ENCODE peak calls at places on chromosomes 2 and 18, in six cellular contexts. P is GM12878, Y is HepG2, E is GM12891, W is K562, I is H1. O is an unnamed sample.

GRCh38 chr18:42141439-42141838 is 186.4 kb downstream of the PIK3C3 start:
- DNase-seq in W (no peak), P (no peak), I (no peak), Y (peak), E (no peak), O (no peak)

GRCh38 chr2:52629531-52629930 is 1138.1 kb upstream of the CHAC2 start:
- DNase-seq in Y (no peak), E (no peak), W (no peak), I (no peak), P (no peak), O (no peak)

GRCh38 chr18:30970201-30970816 is 72.2 kb downstream of the DSC3 start:
- DNase-seq in Y (peak), W (no peak), P (no peak), I (no peak), E (no peak), O (no peak)

GRCh38 chr18:33802955-33803354 is 224.9 kb downstream of the ASXL3 start:
- DNase-seq in E (no peak), P (no peak), Y (no peak), I (no peak), W (no peak), O (no peak)

GRCh38 chr2:197786010-197786877 is 1.1 kb upstream of the BOLL start:
- DNase-seq in W (no peak), E (peak), I (peak), P (no peak), Y (no peak), O (peak)

GRCh38 chr2:42057902-42058450 is 10.2 kb downstream of the PKDCC start:
- DNase-seq in I (no peak), W (no peak), E (no peak), Y (no peak), P (no peak), O (no peak)

GRCh38 chr2:174680221-174680620 is 82.6 kb upstream of the WIPF1 start:
- DNase-seq in P (no peak), E (no peak), I (no peak), Y (no peak), W (no peak), O (no peak)

GRCh38 chr2:96631804-96632435 is 6.2 kb downstream of the KANSL3 start:
- DNase-seq in W (no peak), P (no peak), I (no peak), Y (peak), E (no peak), O (no peak)

GRCh38 chr2:8583400-8584173 is 98.3 kb upstream of the ID2 start:
- DNase-seq in W (peak), E (peak), I (peak), Y (peak), P (peak), O (peak)

GRCh38 chr2:72138921-72139381 is 8.7 kb downstream of the CYP26B1 start:
- DNase-seq in W (no peak), Y (no peak), P (no peak), E (no peak), I (no peak), O (no peak)

GRCh38 chr2:64124168-64124567 is 20.1 kb downstream of the PELI1 start:
- DNase-seq in W (no peak), E (no peak), Y (no peak), P (no peak), I (no peak), O (no peak)

GRCh38 chr2:109455731-109456691 is 157.8 kb downstream of the SEPTIN10 start:
- DNase-seq in W (no peak), I (no peak), P (no peak), E (no peak), Y (no peak), O (no peak)

GRCh38 chr2:177783835-177784448 is 288.6 kb downstream of the PDE11A start:
- DNase-seq in W (no peak), Y (no peak), P (peak), E (no peak), I (no peak), O (no peak)

GRCh38 chr2:44579837-44580230 is 218.1 kb downstream of the CAMKMT start:
- DNase-seq in I (no peak), Y (no peak), P (no peak), E (no peak), W (no peak), O (no peak)

GRCh38 chr2:112048887-112049286 is 6.2 kb upstream of the TMEM87B start:
- DNase-seq in P (no peak), Y (peak), E (no peak), I (no peak), W (peak), O (no peak)

GRCh38 chr2:137950238-137950637 is 14.0 kb upstream of the HNMT start:
- DNase-seq in W (peak), E (no peak), Y (no peak), I (no peak), P (no peak), O (no peak)

GRCh38 chr2:14903709-14904374 is 271.3 kb downstream of the LRATD1 start:
- DNase-seq in I (peak), E (peak), W (peak), Y (peak), P (peak), O (peak)

DNA sequence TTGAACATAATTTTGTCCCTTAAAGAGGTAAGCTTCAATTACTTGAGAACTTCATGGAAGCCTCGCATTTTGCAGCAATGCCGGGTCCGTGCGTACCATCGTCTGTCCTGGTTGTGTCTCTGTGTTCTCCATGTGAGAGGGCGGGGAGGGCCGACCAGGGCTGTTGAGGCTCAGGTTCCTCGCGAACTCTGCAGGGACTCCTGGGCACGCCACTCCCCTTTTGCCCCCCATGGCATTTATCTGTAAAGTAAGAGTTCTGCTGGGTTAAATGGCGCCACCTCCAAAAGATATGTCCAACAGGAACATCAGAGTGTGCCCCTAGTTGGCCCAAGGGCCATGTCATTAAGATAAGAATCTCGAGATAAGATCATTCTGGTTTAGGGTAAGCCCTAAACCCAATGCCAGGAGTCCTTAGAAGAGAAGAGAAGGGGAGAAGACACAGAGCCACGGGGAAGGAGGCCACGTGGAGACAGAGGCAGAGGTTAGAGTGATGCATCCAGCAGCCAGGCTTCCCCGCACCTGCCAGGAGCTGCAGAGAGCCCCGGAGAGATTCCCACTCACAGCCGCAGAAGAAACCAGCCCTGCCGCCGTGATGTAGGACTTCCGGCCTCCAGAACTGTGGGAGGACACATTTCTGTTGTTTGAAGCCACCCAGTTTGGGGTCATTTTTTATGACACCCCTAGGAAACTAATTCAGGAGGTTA is 156.2 kb downstream of the TWIST2 start:
- DNase-seq in P (no peak), W (no peak), Y (no peak), E (no peak), I (no peak), O (no peak)
- TF ChIP-seq TAF1 in P (no peak), W (no peak), Y (no peak), E (no peak), I (no peak), O (no peak)

GRCh38 chr2:54673501-54673998 is 49.9 kb upstream of the EML6 start:
- DNase-seq in E (no peak), P (no peak), Y (no peak), I (peak), W (no peak), O (no peak)
- TF ChIP-seq POLR2A in E (no peak), P (no peak), Y (peak), I (no peak), W (no peak), O (no peak)

GRCh38 chr2:47402805-47403691 is at the start of gene MSH2:
- DNase-seq in E (peak), W (peak), P (peak), Y (peak), I (peak), O (peak)
- TF ChIP-seq POLR2AphosphoS5 in E (peak), W (peak), P (peak), Y (peak), I (peak), O (peak)

DNA sequence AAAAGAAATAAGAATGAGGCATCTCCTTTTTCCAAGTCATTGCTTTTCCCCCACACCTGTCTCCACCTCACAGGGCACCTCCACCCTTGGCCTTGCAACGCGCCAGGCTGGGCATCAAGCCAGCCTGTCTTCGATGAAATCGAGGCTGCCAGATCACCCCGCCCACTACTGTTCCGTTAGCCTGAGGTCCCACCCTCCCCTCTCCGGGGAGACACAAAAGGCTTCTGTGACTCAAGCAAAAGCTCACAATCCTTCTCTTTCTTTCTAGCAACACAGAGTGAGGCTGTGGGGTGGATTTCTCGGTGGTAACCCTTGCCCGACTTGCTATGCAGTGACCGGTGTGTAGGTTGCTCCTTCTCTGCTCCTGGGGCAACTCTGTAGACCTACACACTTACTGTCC is 9.9 kb downstream of the TNP1 start:
- DNase-seq in P (no peak), Y (no peak), I (no peak), E (no peak), W (peak), O (no peak)
- TF ChIP-seq TAF1 in P (no peak), Y (no peak), I (no peak), E (no peak), W (no peak), O (no peak)

GRCh38 chr2:30663806-30664205 is 143.4 kb downstream of the CAPN13 start:
- DNase-seq in I (peak), W (no peak), Y (no peak), P (no peak), E (no peak), O (no peak)

GRCh38 chr2:30663321-30663720 is 143.9 kb downstream of the CAPN13 start:
- DNase-seq in I (no peak), P (no peak), W (no peak), Y (no peak), E (no peak), O (no peak)

GRCh38 chr2:30664761-30665358 is 142.4 kb downstream of the CAPN13 start:
- DNase-seq in W (peak), I (peak), E (no peak), Y (peak), P (no peak), O (no peak)

GRCh38 chr2:30666307-30666874 is 140.9 kb downstream of the CAPN13 start:
- DNase-seq in Y (peak), I (no peak), P (peak), W (no peak), E (no peak), O (no peak)

GRCh38 chr2:30665761-30666306 is 141.4 kb downstream of the CAPN13 start:
- DNase-seq in P (no peak), I (peak), E (no peak), W (no peak), Y (no peak), O (no peak)
- TF ChIP-seq POLR2A in P (no peak), I (no peak), E (no peak), W (no peak), Y (no peak), O (no peak)

DNA sequence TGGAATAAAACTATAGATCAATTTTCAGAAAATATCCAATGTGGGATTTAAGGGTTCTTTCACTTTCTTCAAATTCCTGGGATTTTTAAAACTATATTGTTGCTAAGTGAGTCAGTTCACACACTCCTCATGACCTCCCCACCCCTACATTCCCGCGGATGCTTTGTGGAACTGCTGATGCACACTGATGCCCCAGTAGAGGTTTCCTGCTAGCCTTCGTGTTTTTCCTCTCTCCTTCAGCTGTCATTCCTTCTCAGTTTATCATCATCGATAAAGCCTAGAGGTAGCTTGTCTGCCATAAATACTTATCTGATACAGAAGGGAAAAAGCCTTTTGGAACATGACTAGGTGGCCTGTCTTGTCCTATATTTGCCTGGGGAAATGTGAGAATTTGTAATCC is 67.4 kb upstream of the GALNT5 start:
- DNase-seq in P (no peak), E (no peak), I (no peak), W (no peak), Y (no peak), O (no peak)
- TF ChIP-seq POLR2AphosphoS5 in P (no peak), E (no peak), I (no peak), W (no peak), Y (no peak), O (no peak)

GRCh38 chr18:58324824-58325520 is 280.9 kb downstream of the NEDD4L start:
- DNase-seq in P (no peak), I (no peak), W (no peak), Y (no peak), E (no peak), O (no peak)
- TF ChIP-seq TAF1 in P (no peak), I (no peak), W (no peak), Y (no peak), E (no peak), O (no peak)

DNA sequence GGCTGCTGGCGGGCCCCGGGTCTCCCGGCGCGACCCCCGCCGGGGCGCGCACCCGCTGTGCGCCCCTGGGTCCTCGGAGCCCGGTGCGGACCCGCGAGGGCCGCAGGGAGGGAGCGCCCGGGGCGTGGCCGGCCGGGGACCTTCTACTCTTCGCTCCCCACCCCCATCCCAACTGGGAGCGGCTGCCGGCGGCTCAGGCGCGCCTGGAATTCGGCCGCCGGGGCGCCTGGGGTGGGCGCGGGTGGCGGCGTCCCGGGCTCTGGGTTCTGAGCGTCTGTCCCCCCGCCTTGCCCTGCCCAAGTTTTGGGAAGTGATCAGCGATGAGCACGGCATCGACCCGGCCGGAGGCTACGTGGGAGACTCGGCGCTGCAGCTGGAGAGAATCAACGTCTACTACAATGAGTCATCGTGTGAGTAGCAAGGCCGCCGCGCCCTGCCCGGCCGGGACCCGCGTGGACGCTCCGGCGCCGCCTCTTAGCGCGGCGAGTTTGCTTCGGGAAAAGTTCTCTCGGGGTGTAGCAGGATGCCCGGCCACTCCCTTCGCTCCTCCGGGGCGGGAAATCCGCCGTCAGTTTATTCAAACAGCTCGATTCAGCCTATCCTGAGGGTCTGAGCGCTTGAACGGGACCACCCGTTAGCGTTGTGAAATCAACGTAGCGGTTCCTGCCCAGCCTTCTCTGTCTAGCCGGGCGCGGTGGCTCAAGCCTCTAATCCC is 502 bp downstream of the TUBB6 start:
- DNase-seq in E (peak), W (peak), Y (peak), I (peak), P (no peak), O (peak)
- TF ChIP-seq POLR2A in E (no peak), W (peak), Y (no peak), I (no peak), P (no peak), O (no peak)

GRCh38 chr2:231052494-231053451 is 3.9 kb upstream of the PSMD1 start:
- DNase-seq in W (peak), P (no peak), I (peak), Y (peak), E (peak), O (peak)
- TF ChIP-seq POLR2AphosphoS5 in W (no peak), P (no peak), I (no peak), Y (peak), E (no peak), O (no peak)

O was measured in GM12892.